ENCODE peak calls at places on chromosomes 13 and 19, in six cellular contexts. S, F, N, Z, I and C are unnamed samples. For H3K9me3, the result is how much of the 10 kb centered on the place peaks cover.

GRCh38 chr19:5595129-5595528 is 27.4 kb upstream of the TINCR start:
- DNase-seq in S (no peak), F (no peak), N (no peak), Z (no peak), I (no peak), C (no peak)

GRCh38 chr13:49643003-49643651 is 14.8 kb downstream of the ARL11 start:
- DNase-seq in S (no peak), F (no peak), N (no peak), Z (no peak), I (no peak), C (no peak)

GRCh38 chr19:40366697-40367561 is 18.4 kb downstream of the PLD3 start:
- DNase-seq in S (no peak), F (no peak), N (no peak), Z (no peak), I (no peak), C (no peak)

GRCh38 chr13:106997219-106997618 is 429.3 kb upstream of the ARGLU1 start:
- DNase-seq in S (no peak), F (no peak), N (no peak), Z (no peak), I (no peak), C (no peak)

GRCh38 chr13:41074523-41074922 is 13.2 kb downstream of the WBP4 start:
- DNase-seq in S (no peak), F (no peak), N (no peak), Z (no peak), I (no peak), C (no peak)

GRCh38 chr19:33530842-33531241 is 9.3 kb upstream of the PEPD start:
- DNase-seq in S (no peak), F (no peak), N (no peak), Z (no peak), I (no peak), C (no peak)

GRCh38 chr19:35205733-35206323 is 22.7 kb downstream of the FAM187B start:
- DNase-seq in S (no peak), F (no peak), N (no peak), Z (no peak), I (no peak), C (no peak)

GRCh38 chr13:40562975-40563349 is 103.5 kb downstream of the FOXO1 start:
- DNase-seq in S (no peak), F (no peak), N (no peak), Z (no peak), I (no peak), C (no peak)

GRCh38 chr13:27605610-27606200 is 14.6 kb downstream of the LNX2 start:
- DNase-seq in S (no peak), F (no peak), N (no peak), Z (no peak), I (no peak), C (no peak)

GRCh38 chr13:30119476-30119875 is 187.9 kb downstream of the KATNAL1 start:
- DNase-seq in S (no peak), F (no peak), N (no peak), Z (no peak), I (no peak), C (no peak)

GRCh38 chr19:9819590-9819898 is 665 bp upstream of the FBXL12 start:
- DNase-seq in S (no peak), F (no peak), N (no peak), Z (no peak), I (no peak), C (no peak)

GRCh38 chr13:110216403-110217041 is 90.4 kb downstream of the COL4A1 start:
- DNase-seq in S (no peak), F (no peak), N (peak), Z (peak), I (no peak), C (no peak)

GRCh38 chr19:16585808-16586476 is 13.7 kb upstream of the SLC35E1 start:
- DNase-seq in S (no peak), F (no peak), N (no peak), Z (no peak), I (no peak), C (no peak)

GRCh38 chr19:7450243-7451223 is 38.3 kb downstream of the PEX11G start:
- DNase-seq in S (no peak), F (no peak), N (no peak), Z (no peak), I (no peak), C (no peak)

GRCh38 chr13:79405501-79405830 is 589 bp downstream of the RBM26 start:
- DNase-seq in S (no peak), F (no peak), N (no peak), Z (peak), I (no peak), C (no peak)

GRCh38 chr19:7687177-7687576 is 6.5 kb downstream of the TRAPPC5 start:
- DNase-seq in S (no peak), F (no peak), N (no peak), Z (no peak), I (no peak), C (no peak)

DNA sequence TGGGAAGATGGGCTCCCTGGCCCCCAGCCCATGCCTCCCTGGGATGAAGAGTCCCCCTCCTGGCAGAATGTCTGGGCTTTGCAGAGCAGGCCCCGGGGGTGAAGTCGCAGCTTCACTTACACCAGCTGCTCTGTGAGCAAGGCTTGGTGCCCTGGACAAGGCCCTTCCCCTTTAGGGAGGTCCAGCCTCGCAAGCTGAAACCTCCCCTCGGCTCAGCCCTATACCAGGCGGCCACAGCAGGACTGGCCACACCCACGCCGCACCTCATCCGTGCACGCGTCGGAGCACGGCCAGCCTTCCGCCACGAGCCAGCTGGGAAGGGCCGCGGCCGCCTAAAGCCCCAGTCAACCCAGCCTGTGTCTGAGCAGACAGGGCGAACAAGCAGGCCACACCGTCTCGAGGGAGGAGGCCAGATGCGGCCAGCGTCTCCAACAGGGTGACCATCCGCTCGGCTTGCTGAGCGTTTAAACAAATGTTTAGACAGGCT is 83.2 kb upstream of the MCF2L start:
- DNase-seq in S (no peak), F (peak), N (peak), Z (peak), I (peak), C (peak)
- H3K4me3 ChIP-seq in S (peak), F (peak), N (no peak), Z (no peak), I (no peak), C (peak)

GRCh38 chr13:50924025-50924424 is 14.4 kb downstream of the RNASEH2B start:
- DNase-seq in S (no peak), F (no peak), N (no peak), Z (no peak), I (no peak), C (no peak)

GRCh38 chr13:50923272-50923671 is 13.7 kb downstream of the RNASEH2B start:
- DNase-seq in S (no peak), F (no peak), N (no peak), Z (no peak), I (no peak), C (no peak)

GRCh38 chr13:50917572-50917971 is 8.0 kb downstream of the RNASEH2B start:
- DNase-seq in S (no peak), F (no peak), N (no peak), Z (no peak), I (no peak), C (no peak)

GRCh38 chr13:50919291-50919690 is 9.7 kb downstream of the RNASEH2B start:
- DNase-seq in S (no peak), F (no peak), N (no peak), Z (no peak), I (no peak), C (no peak)

DNA sequence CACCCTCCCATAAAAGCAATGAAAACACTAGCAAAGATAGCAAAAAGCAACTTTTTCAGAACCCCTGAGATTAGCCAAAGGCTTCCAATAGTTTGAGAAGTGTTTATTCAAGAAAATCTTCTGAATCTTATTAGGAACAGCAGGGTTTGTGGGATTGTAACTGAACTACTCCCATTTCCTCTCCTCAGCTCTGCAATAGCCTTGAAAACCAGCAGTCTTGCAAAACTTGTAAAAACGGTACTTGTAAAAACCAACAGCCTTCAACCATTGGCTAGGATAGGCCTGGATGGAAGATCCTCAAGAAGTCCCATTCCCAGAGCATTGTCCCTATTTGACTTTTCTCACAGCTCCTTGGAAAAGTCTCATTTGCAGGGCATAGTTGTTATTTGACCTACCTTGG is 12.1 kb downstream of the RNASEH2B start:
- DNase-seq in S (no peak), F (no peak), N (no peak), Z (no peak), I (no peak), C (no peak)
- H3K9me3 ChIP-seq in S (under half), F (under half), N (under half), Z (under half), I (under half), C (under half)

DNA sequence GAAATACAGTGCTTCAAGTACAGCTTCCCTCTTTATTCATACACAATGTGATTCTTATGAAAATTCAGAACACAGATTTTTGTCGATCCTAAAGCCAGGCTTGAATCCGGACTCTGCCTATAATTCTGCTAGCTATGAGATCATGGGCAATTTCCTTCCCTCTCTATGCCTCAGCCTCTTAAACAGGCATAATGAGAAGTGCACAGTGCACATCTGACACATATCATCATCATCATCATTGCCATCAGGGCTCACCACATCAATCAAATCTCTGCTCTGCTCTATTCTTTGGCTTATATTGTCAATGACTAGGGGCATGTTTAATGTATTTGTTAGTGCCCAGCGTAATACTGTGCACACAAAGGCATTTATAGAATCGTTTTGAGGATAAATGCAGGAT is 269.1 kb downstream of the ABCC4 start:
- DNase-seq in S (no peak), F (no peak), N (no peak), Z (no peak), I (no peak), C (no peak)
- TF ChIP-seq CTCF in S (no peak), F (no peak), N (no peak), Z (no peak), I (no peak), C (no peak)

GRCh38 chr13:32802159-32802558 is 214.1 kb upstream of the KL start:
- DNase-seq in S (no peak), F (no peak), N (no peak), Z (no peak), I (no peak), C (no peak)
- H3K4me3 ChIP-seq in S (no peak), F (no peak), N (no peak), Z (no peak), I (no peak), C (no peak)